ENCODE peak calls at places on chromosomes 16 and 17, in six cellular contexts. I is adrenal gland; Q is CD4-positive, alpha-beta T cell; S is breast epithelium; V is neural crest cell; C is brain microvascular endothelial cell. Y is an unnamed sample.

GRCh38 chr17:77738666-77739531 is 219.6 kb upstream of the TNRC6C start:
- DNase-seq in S (peak), Q (no peak), V (no peak), C (no peak), I (peak), Y (no peak)

GRCh38 chr16:80051040-80051439 is 450.5 kb upstream of the MAF start:
- DNase-seq in Q (no peak), I (no peak), V (no peak), C (no peak), S (no peak), Y (no peak)

GRCh38 chr17:54891176-54891821 is 9.4 kb upstream of the TOM1L1 start:
- DNase-seq in C (peak), V (peak), Q (no peak), S (no peak), I (peak), Y (peak)

GRCh38 chr17:30519707-30520106 is 42.5 kb downstream of the GOSR1 start:
- DNase-seq in C (peak), I (no peak), S (no peak), Q (no peak), V (no peak), Y (no peak)

GRCh38 chr16:11064202-11064540 is 119.8 kb downstream of the CLEC16A start:
- DNase-seq in S (no peak), V (no peak), Q (no peak), C (no peak), I (no peak), Y (no peak)

GRCh38 chr17:3531266-3532101 is 26.1 kb downstream of the TRPV3 start:
- DNase-seq in I (no peak), Q (no peak), C (no peak), V (peak), S (no peak), Y (no peak)

GRCh38 chr16:3874794-3875692 is 5.5 kb downstream of the CREBBP start:
- DNase-seq in I (peak), V (no peak), C (no peak), S (no peak), Q (no peak), Y (no peak)

GRCh38 chr17:68295086-68295485 is 3.8 kb downstream of the ARSG start:
- DNase-seq in S (no peak), C (no peak), Q (no peak), V (no peak), I (no peak), Y (no peak)

GRCh38 chr16:82653550-82654511 is 27.1 kb downstream of the CDH13 start:
- DNase-seq in Q (peak), S (peak), I (no peak), V (no peak), C (peak), Y (no peak)

GRCh38 chr16:48128769-48129168 is 27.0 kb downstream of the ABCC12 start:
- DNase-seq in S (no peak), I (no peak), Q (no peak), V (no peak), C (no peak), Y (no peak)

GRCh38 chr16:10922328-10923145 is 19.7 kb downstream of the DEXI start:
- DNase-seq in V (no peak), Q (no peak), I (peak), C (no peak), S (peak), Y (no peak)

GRCh38 chr17:40442392-40443195 is 656 bp upstream of the IGFBP4 start:
- DNase-seq in Q (no peak), I (no peak), C (no peak), S (no peak), V (no peak), Y (no peak)

GRCh38 chr17:40440166-40440565 is 3.1 kb upstream of the IGFBP4 start:
- DNase-seq in Q (no peak), I (no peak), V (no peak), C (no peak), S (no peak), Y (no peak)

GRCh38 chr17:40443988-40444899 is 994 bp downstream of the IGFBP4 start:
- DNase-seq in Q (no peak), I (no peak), S (no peak), V (no peak), C (no peak), Y (no peak)

GRCh38 chr17:40445769-40446468 is 2.7 kb downstream of the IGFBP4 start:
- DNase-seq in S (no peak), C (no peak), I (no peak), Q (no peak), V (no peak), Y (no peak)

GRCh38 chr17:40443196-40443987 is at the start of gene IGFBP4:
- DNase-seq in S (peak), V (peak), I (peak), C (no peak), Q (peak), Y (peak)
- TF ChIP-seq CTCF in S (peak), V (peak), I (no peak), C (peak), Q (peak), Y (no peak)

DNA sequence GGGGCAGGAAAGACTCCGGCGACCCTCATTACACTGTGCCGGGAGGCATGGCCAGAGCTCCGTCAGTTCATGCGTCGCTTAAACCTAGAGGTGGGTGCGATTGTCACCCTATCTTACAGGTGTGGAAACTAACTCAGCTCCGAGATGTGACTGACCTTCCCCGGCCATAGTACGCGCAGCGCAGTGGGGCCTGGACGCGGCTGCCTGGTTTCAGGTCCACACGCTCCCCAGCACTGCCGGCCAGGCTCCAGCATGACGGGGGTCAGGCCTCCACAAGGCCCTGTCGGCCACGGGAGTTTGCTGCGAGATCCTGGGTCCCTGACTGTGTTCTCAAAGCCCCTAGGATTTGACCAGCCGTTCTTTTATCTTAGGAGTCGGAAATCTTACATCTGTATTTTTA is 34.4 kb downstream of the JPH3 start:
- DNase-seq in I (no peak), Q (no peak), S (no peak), V (no peak), C (no peak), Y (no peak)
- TF ChIP-seq CTCF in I (no peak), Q (no peak), S (no peak), V (no peak), C (no peak), Y (no peak)

GRCh38 chr16:69567031-69567680 is 1.4 kb downstream of the NFAT5 start:
- DNase-seq in I (no peak), S (peak), Q (no peak), V (no peak), C (peak), Y (peak)
- TF ChIP-seq CTCF in I (peak), S (no peak), Q (no peak), V (peak), C (peak), Y (peak)

GRCh38 chr17:81230043-81230820 is 7.5 kb upstream of the CEP131 start:
- DNase-seq in C (no peak), S (no peak), Q (no peak), I (no peak), V (no peak), Y (no peak)
- TF ChIP-seq CTCF in C (peak), S (no peak), Q (no peak), I (no peak), V (peak), Y (no peak)

DNA sequence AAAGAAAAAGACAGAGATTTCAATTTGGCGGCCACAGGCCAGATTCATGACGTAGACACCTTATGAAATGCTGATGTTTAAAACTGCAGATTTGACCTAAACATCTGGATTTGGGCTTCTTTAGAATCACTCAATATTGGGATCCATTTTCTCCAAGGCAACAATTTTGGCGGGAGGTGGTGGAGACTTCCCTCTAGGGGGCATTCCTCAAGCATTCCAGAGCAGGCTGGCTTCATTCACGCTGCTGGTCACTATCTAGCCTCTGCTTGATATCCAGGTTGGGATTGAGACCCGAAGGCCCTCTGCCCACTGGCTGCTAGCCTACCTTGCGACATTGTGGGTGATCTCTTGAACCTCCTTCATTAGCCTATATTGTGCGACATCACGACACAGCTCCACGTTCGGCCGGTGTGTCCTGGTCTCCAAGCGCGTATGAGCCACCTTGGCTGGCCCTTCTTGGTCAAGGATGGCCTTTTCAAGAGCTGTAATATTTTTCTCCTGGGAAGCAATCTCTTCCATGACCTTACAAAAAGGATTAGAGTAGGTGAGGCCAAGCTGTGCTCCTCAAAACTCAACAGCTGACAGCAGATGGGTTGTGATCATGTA is 24.5 kb downstream of the FBXO39 start:
- DNase-seq in C (no peak), I (no peak), V (peak), Q (no peak), S (no peak), Y (no peak)
- TF ChIP-seq CTCF in C (no peak), I (no peak), V (peak), Q (peak), S (no peak), Y (peak)